ENCODE peak calls at places on chromosome 21, in seven cellular contexts. P is heart right ventricle, C is cardiac muscle cell, U is WTC11, I is B cell, Z is fibroblast of pulmonary artery, A is lower lobe of right lung. W is an unnamed sample.

GRCh38 chr21:45479691-45480675 is 62.3 kb downstream of the SLC19A1 start:
- DNase-seq in C (no peak), U (no peak), I (no peak), Z (no peak), A (no peak), P (no peak), W (no peak)

GRCh38 chr21:45126983-45127382 is 52.6 kb downstream of the ADARB1 start:
- DNase-seq in I (no peak), P (no peak), C (no peak), U (no peak), Z (no peak), A (no peak), W (no peak)

GRCh38 chr21:44571296-44571695 is 2.2 kb upstream of the KRTAP10-4 start:
- DNase-seq in A (no peak), C (no peak), U (no peak), I (no peak), Z (no peak), P (no peak), W (no peak)

GRCh38 chr21:41582298-41582840 is 74.4 kb upstream of the TMPRSS2 start:
- DNase-seq in C (no peak), U (no peak), P (no peak), A (no peak), I (no peak), Z (no peak), W (no peak)

GRCh38 chr21:16046625-16047340 is 317.0 kb downstream of the USP25 start:
- DNase-seq in C (no peak), I (no peak), P (no peak), U (no peak), A (no peak), Z (no peak), W (no peak)

GRCh38 chr21:25421327-25422028 is 185.8 kb downstream of the MRPL39 start:
- DNase-seq in I (peak), Z (peak), A (no peak), U (peak), C (peak), P (peak), W (peak)

GRCh38 chr21:41358193-41359166 is 3.3 kb upstream of the MX2 start:
- DNase-seq in C (no peak), A (no peak), Z (no peak), I (no peak), U (no peak), P (no peak), W (no peak)

GRCh38 chr21:45323487-45324380 is 36.0 kb upstream of the POFUT2 start:
- DNase-seq in Z (peak), U (peak), A (peak), I (no peak), C (peak), P (no peak), W (no peak)

GRCh38 chr21:40768056-40768455 is 78.9 kb downstream of the DSCAM start:
- DNase-seq in I (no peak), C (no peak), U (no peak), A (no peak), Z (no peak), P (no peak), W (no peak)

GRCh38 chr21:43361127-43361492 is 65.8 kb downstream of the SIK1 start:
- DNase-seq in A (no peak), U (no peak), I (no peak), C (no peak), Z (no peak), P (peak), W (no peak)

GRCh38 chr21:42565206-42565810 is 51.7 kb downstream of the SLC37A1 start:
- DNase-seq in P (no peak), C (no peak), Z (no peak), A (peak), I (no peak), U (no peak), W (no peak)

GRCh38 chr21:41861987-41862386 is 17.2 kb downstream of the PRDM15 start:
- DNase-seq in P (no peak), C (no peak), Z (no peak), U (no peak), I (no peak), A (no peak), W (no peak)

GRCh38 chr21:25107708-25108107 is 499.6 kb downstream of the MRPL39 start:
- DNase-seq in P (no peak), A (no peak), Z (peak), U (no peak), C (peak), I (no peak), W (no peak)

GRCh38 chr21:22201669-22202068 is 1203.5 kb downstream of the NCAM2 start:
- DNase-seq in P (no peak), A (no peak), I (no peak), C (no peak), U (no peak), Z (no peak), W (no peak)

GRCh38 chr21:35159881-35160280 is 110.8 kb upstream of the RUNX1 start:
- DNase-seq in Z (peak), P (no peak), I (no peak), A (no peak), C (peak), U (no peak), W (no peak)

GRCh38 chr21:46080171-46081021 is 17.5 kb upstream of the COL6A2 start:
- DNase-seq in C (peak), Z (no peak), A (peak), I (no peak), P (peak), U (no peak), W (no peak)

GRCh38 chr21:19855522-19855921 is 1142.7 kb upstream of the NCAM2 start:
- DNase-seq in U (no peak), C (no peak), Z (no peak), A (no peak), I (no peak), P (no peak), W (no peak)

GRCh38 chr21:34732388-34732821 is 63.6 kb downstream of the CLIC6 start:
- DNase-seq in P (no peak), Z (no peak), U (no peak), I (no peak), A (no peak), C (no peak), W (no peak)

GRCh38 chr21:46116189-46116845 is 18.4 kb downstream of the COL6A2 start:
- DNase-seq in U (peak), A (peak), P (peak), Z (no peak), C (no peak), I (no peak), W (no peak)

GRCh38 chr21:45228171-45228641 is 59.5 kb downstream of the POFUT2 start:
- DNase-seq in A (no peak), U (no peak), P (no peak), Z (peak), I (no peak), C (peak), W (no peak)

GRCh38 chr21:41234574-41234973 is 66.6 kb downstream of the BACE2 start:
- DNase-seq in P (no peak), Z (no peak), I (no peak), C (no peak), A (no peak), U (no peak), W (no peak)

GRCh38 chr21:40512590-40512989 is 334.4 kb downstream of the DSCAM start:
- DNase-seq in C (no peak), A (no peak), Z (no peak), U (peak), P (no peak), I (no peak), W (no peak)

GRCh38 chr21:16193758-16194606 is 464.2 kb downstream of the USP25 start:
- DNase-seq in A (peak), Z (peak), P (peak), U (peak), I (no peak), C (peak), W (no peak)

GRCh38 chr21:31604591-31605190 is 54.8 kb upstream of the SOD1 start:
- DNase-seq in P (peak), U (peak), I (peak), C (peak), A (peak), Z (peak), W (peak)

GRCh38 chr21:26881504-26882228 is 36.5 kb upstream of the ADAMTS1 start:
- DNase-seq in U (no peak), A (no peak), C (peak), Z (peak), I (no peak), P (no peak), W (no peak)
- TF ChIP-seq CTCF in U (no peak), A (peak), C (peak), Z (peak), I (no peak), P (peak), W (no peak)

DNA sequence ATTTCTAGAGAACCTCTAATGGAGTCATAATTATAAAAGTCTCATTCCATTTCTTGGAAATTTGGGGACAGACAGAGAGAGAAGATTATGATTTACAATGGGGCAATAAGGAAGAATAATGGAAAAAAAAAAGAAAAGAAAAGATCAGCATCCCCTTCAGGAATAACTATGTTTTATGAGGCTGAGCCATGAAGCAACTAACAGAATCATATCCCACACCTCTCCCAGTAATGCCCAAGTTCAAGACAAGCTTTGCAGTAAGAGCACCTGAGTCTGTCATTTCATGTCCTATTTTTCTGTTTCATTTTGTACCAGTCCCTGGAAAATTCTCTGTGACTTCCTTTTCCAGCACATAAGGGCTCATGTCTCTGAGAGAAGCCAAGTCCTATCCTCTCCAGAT is 69.9 kb upstream of the ETS2 start:
- DNase-seq in Z (no peak), U (no peak), P (no peak), C (no peak), I (no peak), A (no peak), W (no peak)
- TF ChIP-seq CTCF in Z (no peak), U (no peak), P (no peak), C (no peak), I (no peak), A (no peak), W (no peak)

DNA sequence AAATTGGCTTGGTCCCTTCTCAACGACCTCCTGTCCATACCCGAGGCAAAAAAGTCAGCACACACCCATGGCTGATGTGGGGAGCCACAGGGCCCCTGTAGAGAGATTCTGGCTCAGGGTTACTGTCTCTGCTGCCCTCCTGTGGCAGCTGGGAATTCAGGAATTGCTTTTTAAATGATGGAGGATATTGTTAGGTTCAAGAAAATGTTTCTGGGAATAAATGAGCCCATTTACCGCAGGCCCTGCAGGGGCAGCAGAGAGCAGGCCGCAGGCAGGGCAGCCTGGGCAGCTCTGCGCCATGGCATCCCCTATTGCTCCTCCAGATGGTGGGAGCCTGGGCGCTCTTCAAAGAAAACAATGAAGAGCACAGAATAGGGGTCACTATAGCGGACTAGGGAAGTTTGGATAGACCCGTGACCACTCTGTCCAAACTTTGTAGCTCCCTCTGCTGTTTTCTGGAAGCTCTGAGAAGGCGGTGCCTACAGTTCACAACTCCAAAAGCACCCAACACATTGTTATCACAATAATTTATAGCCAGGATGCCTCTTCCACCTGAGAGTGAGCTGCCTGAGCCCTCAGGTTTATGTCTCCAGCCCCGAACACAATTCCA is 201.1 kb downstream of the BACH1 start:
- DNase-seq in Z (peak), C (peak), I (no peak), P (no peak), A (no peak), U (peak), W (peak)
- TF ChIP-seq CTCF in Z (peak), C (peak), I (peak), P (no peak), A (peak), U (peak), W (peak)

DNA sequence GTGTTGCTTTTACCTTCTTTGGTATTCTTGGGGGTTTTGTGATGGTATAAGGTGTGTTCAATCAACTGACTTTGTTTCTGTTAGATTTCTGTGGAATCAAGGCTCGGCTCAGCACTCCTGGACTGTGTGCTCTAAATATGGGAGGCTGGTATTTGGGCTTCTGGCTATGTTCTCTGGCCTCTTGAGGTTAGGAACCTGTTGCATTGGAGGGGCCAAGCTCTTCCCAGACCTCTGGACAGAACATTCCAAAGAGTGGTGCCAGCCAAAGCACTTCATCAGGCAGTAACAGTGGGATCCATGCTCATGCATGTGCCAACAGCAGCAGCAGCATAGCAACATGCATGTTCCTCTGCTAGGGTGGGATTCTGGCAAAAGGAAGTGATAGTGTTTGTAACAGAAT is 8.3 kb downstream of the KRTAP19-7 start:
- DNase-seq in I (no peak), Z (no peak), C (no peak), P (no peak), A (no peak), U (no peak), W (no peak)
- TF ChIP-seq CTCF in I (no peak), Z (no peak), C (no peak), P (no peak), A (no peak), U (no peak), W (no peak)

GRCh38 chr21:36727886-36728285 is 29.0 kb downstream of the SIM2 start:
- DNase-seq in C (no peak), U (peak), Z (no peak), P (no peak), I (no peak), A (no peak), W (no peak)
- TF ChIP-seq CTCF in C (peak), U (no peak), Z (no peak), P (no peak), I (no peak), A (no peak), W (no peak)

W was measured in GM13977.